ENCODE peak calls at places on chromosomes 1 and 21, in seven cellular contexts. Z, S, D, V, A, R and Q are unnamed samples.

GRCh38 chr1:198677027-198677426 is 38.2 kb downstream of the PTPRC start:
- DNase-seq in Z (no peak), S (no peak), D (peak), V (no peak), A (no peak), R (no peak), Q (no peak)

GRCh38 chr1:228104526-228105251 is 1.6 kb upstream of the C1orf35 start:
- DNase-seq in Z (no peak), S (no peak), D (no peak), V (no peak), A (no peak), R (no peak), Q (no peak)

GRCh38 chr1:88890790-88891317 is 513 bp downstream of the GTF2B start:
- DNase-seq in Z (peak), S (no peak), D (no peak), V (no peak), A (no peak), R (no peak), Q (peak)

GRCh38 chr21:41806773-41807172 is 39.9 kb upstream of the RIPK4 start:
- DNase-seq in Z (no peak), S (no peak), D (no peak), V (no peak), A (no peak), R (no peak), Q (no peak)

GRCh38 chr1:19312782-19313635 is 883 bp downstream of the SLC66A1 start:
- DNase-seq in Z (no peak), S (no peak), D (no peak), V (no peak), A (no peak), R (no peak), Q (no peak)

GRCh38 chr1:206703647-206704046 is 18.9 kb downstream of the MAPKAPK2 start:
- DNase-seq in Z (no peak), S (peak), D (no peak), V (peak), A (no peak), R (no peak), Q (no peak)

GRCh38 chr1:231252336-231252735 is 11.3 kb downstream of the GNPAT start:
- DNase-seq in Z (no peak), S (no peak), D (no peak), V (no peak), A (no peak), R (no peak), Q (peak)

GRCh38 chr1:78323311-78323710 is 167.5 kb upstream of the PTGFR start:
- DNase-seq in Z (no peak), S (no peak), D (no peak), V (no peak), A (no peak), R (no peak), Q (no peak)

GRCh38 chr1:13892671-13893325 is 192.8 kb downstream of the PRDM2 start:
- DNase-seq in Z (peak), S (no peak), D (no peak), V (no peak), A (no peak), R (no peak), Q (peak)

GRCh38 chr1:88503656-88504055 is 180.4 kb upstream of the PKN2 start:
- DNase-seq in Z (no peak), S (no peak), D (no peak), V (no peak), A (no peak), R (no peak), Q (no peak)

GRCh38 chr1:65264197-65264929 is 45.0 kb upstream of the DNAJC6 start:
- DNase-seq in Z (peak), S (no peak), D (peak), V (no peak), A (no peak), R (peak), Q (peak)

GRCh38 chr1:3483801-3484444 is 29.5 kb downstream of the ARHGEF16 start:
- DNase-seq in Z (peak), S (peak), D (no peak), V (no peak), A (no peak), R (no peak), Q (peak)

GRCh38 chr1:18333220-18333619 is 147.5 kb upstream of the KLHDC7A start:
- DNase-seq in Z (no peak), S (no peak), D (no peak), V (no peak), A (no peak), R (no peak), Q (peak)